ENCODE peak calls at places on chromosomes 3 and 15, in nine cellular contexts. T is foreskin fibroblast, B is ovary, U is astrocyte of the spinal cord, K is colonic mucosa, V is neural progenitor cell, F is fibroblast of lung, R is H7, O is ascending aorta. Z is an unnamed sample.
A peak's percentile ranks its signal among the peaks of the same experiment; 100 is the strongest.

GRCh38 chr15:78263907-78264303 is 457 bp upstream of the DNAJA4 start:
- DNase-seq in T (no peak), B (no peak), U (no peak), K (peak; percentile 82), V (no peak), F (no peak), R (no peak), O (no peak), Z (no peak)

GRCh38 chr15:95604634-95605036 is 725.9 kb upstream of the NR2F2 start:
- DNase-seq in T (peak; percentile 78), B (peak; percentile 31), U (peak; percentile 85), K (peak; percentile 19), V (no peak), F (peak; percentile 92), R (no peak), O (peak; percentile 64), Z (no peak)

GRCh38 chr3:37030573-37030972 is 37.3 kb downstream of the MLH1 start:
- DNase-seq in T (no peak), B (no peak), U (no peak), K (no peak), V (no peak), F (no peak), R (no peak), O (no peak), Z (no peak)

GRCh38 chr3:162111861-162112260 is 615.3 kb downstream of the OTOL1 start:
- DNase-seq in T (no peak), B (no peak), U (no peak), K (no peak), V (no peak), F (no peak), R (no peak), O (no peak), Z (no peak)

GRCh38 chr15:91950631-91951384 is 97.3 kb downstream of the SLCO3A1 start:
- DNase-seq in T (no peak), B (no peak), U (no peak), K (no peak), V (no peak), F (peak; percentile 38), R (no peak), O (no peak), Z (no peak)

GRCh38 chr3:15973930-15974329 is 176.2 kb upstream of the ANKRD28 start:
- DNase-seq in T (no peak), B (no peak), U (no peak), K (no peak), V (no peak), F (no peak), R (no peak), O (no peak), Z (no peak)

GRCh38 chr3:196902296-196902695 is 34.6 kb downstream of the SENP5 start:
- DNase-seq in T (no peak), B (no peak), U (no peak), K (no peak), V (no peak), F (no peak), R (no peak), O (no peak), Z (peak; percentile 11)

GRCh38 chr3:45397754-45398153 is 9.4 kb downstream of the LARS2 start:
- DNase-seq in T (no peak), B (no peak), U (no peak), K (no peak), V (no peak), F (no peak), R (no peak), O (no peak), Z (no peak)

GRCh38 chr3:178480795-178481194 is 55.4 kb upstream of the KCNMB2 start:
- DNase-seq in T (no peak), B (no peak), U (no peak), K (no peak), V (no peak), F (no peak), R (no peak), O (no peak), Z (no peak)

GRCh38 chr3:57206423-57206822 is 6.6 kb upstream of the HESX1 start:
- DNase-seq in T (no peak), B (no peak), U (no peak), K (no peak), V (no peak), F (no peak), R (no peak), O (no peak), Z (no peak)

GRCh38 chr3:46236294-46237054 is 5.8 kb upstream of the CCR3 start:
- DNase-seq in T (no peak), B (no peak), U (no peak), K (no peak), V (no peak), F (no peak), R (no peak), O (no peak), Z (no peak)

GRCh38 chr15:60751985-60752952 is 273.3 kb upstream of the ICE2 start:
- DNase-seq in T (peak; percentile 75), B (peak; percentile 52), U (peak; percentile 93), K (peak; percentile 27), V (no peak), F (peak; percentile 62), R (no peak), O (peak; percentile 74), Z (peak; percentile 46)

GRCh38 chr3:87247086-87247781 is 20.1 kb downstream of the CHMP2B start:
- DNase-seq in T (peak; percentile 15), B (no peak), U (no peak), K (no peak), V (no peak), F (no peak), R (no peak), O (no peak), Z (no peak)

GRCh38 chr3:28134198-28134597 is 107.2 kb upstream of the CMC1 start:
- DNase-seq in T (peak; percentile 1), B (no peak), U (no peak), K (no peak), V (no peak), F (no peak), R (no peak), O (no peak), Z (no peak)

GRCh38 chr15:88375234-88375926 is 91.8 kb downstream of the MRPL46 start:
- DNase-seq in T (peak; percentile 71), B (no peak), U (peak; percentile 53), K (no peak), V (peak; percentile 8), F (peak; percentile 93), R (peak; percentile 33), O (no peak), Z (peak; percentile 13)

GRCh38 chr3:180871901-180872300 is 40.6 kb upstream of the FXR1 start:
- DNase-seq in T (peak; percentile 2), B (no peak), U (peak; percentile 69), K (no peak), V (no peak), F (peak; percentile 74), R (no peak), O (no peak), Z (no peak)

GRCh38 chr15:70100495-70101331 is 3.0 kb upstream of the TLE3 start:
- DNase-seq in T (peak; percentile 60), B (peak; percentile 80), U (peak; percentile 39), K (peak; percentile 66), V (peak; percentile 80), F (peak; percentile 78), R (peak; percentile 72), O (peak; percentile 79), Z (peak; percentile 70)
- H3K4me3 ChIP-seq in T (peak overlapping the region; percentile 12), B (peak overlapping the region; percentile 12), U (peak overlapping the region; percentile 18), K (peak overlapping the region; percentile 16), V (peak overlapping the region; percentile 37), F (peak overlapping the region; percentile 19), R (peak overlapping the region; percentile 55), O (peak overlapping the region; percentile 46), Z (peak overlapping the region; percentile 31)

DNA sequence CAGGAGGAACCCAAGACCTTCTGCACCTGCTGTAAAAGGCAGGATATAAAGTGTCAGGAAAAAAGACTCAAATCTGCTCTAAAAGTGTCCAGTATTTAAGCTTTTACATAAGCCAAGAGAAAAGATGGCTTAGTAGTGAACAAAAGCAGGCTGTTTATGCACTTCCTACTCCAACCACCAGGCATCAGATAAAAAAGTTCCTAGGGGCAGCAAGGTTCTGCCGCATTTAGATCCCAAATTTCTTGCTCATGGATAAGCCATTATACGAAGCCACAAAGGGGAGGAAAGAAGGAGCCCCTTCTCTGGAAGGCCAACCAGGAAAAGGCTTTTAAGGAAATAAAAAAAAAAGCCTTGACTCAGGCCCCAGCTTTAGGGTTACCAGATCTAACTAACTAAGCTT is 10.6 kb upstream of the SLC9C1 start:
- DNase-seq in T (peak; percentile 40), B (no peak), U (peak; percentile 15), K (no peak), V (peak; percentile 37), F (peak; percentile 16), R (no peak), O (no peak), Z (no peak)
- H3K4me3 ChIP-seq in T (no peak overlapping the region), B (no peak overlapping the region), U (no peak overlapping the region), K (no peak overlapping the region), V (no peak overlapping the region), F (no peak overlapping the region), R (no peak overlapping the region), O (peak overlapping the region; percentile 63), Z (peak overlapping the region; percentile 69)

DNA sequence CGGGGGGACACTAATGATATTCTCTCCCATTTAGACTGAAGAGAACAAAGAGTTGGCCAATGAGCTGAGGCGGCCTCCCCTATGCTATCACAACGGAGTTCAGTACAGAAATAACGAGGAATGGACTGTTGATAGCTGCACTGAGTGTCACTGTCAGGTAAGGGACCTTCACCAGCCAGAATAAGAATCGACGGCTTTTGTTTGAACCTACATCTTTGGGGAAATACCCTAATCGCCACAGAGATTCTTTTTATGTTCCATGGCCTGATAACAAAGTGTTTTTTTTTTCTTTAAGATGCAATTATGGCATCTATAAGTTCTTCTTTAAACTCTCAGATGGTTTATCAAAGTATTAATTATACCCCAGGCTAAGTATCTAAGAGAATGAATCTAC is 3.4 kb downstream of the THBS1 start:
- DNase-seq in T (no peak), B (no peak), U (no peak), K (no peak), V (no peak), F (no peak), R (no peak), O (no peak), Z (no peak)
- H3K4me3 ChIP-seq in T (peak overlapping the region; percentile 83), B (peak overlapping the region; percentile 92), U (peak overlapping the region; percentile 68), K (peak overlapping the region; percentile 62), V (no peak overlapping the region), F (peak overlapping the region; percentile 73), R (no peak overlapping the region), O (peak overlapping the region; percentile 52), Z (peak overlapping the region; percentile 92)

DNA sequence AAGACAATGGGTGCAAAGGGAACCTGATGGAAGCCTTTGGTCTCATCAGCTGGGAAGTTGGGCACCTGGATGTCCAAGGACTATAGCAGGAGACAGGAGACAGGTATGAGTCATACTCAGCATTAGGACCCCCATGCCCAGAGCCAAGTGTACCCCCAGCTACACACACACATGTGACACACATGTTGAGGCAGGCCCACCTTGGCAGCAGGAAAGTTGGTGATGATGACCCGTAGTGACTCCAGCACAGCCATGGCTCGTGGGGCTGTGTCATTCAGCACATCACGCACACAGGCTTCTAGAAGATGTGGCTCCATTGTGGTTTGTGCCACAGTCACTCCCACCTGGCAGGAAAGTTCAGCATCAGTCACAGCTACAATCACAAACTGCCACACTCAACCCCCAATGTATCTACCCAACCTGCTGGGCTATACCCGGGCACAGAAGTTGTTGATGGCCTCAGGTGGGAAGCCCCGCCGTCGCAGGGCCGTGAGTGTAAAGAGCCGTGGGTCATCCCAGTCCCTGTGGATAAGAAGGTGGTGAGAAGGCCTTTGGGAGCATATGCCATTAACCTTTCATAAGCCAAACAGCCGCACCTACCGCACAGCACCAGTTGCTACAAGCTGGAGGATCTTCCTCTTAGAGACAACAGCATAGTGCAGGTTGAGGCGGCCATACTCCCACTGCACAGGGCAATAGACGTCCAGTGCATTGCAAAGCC is 5.2 kb upstream of the QRICH1 start:
- DNase-seq in T (no peak), B (no peak), U (no peak), K (no peak), V (no peak), F (no peak), R (no peak), O (no peak), Z (no peak)
- H3K4me3 ChIP-seq in T (no peak overlapping the region), B (no peak overlapping the region), U (no peak overlapping the region), K (no peak overlapping the region), V (no peak overlapping the region), F (no peak overlapping the region), R (no peak overlapping the region), O (no peak overlapping the region), Z (no peak overlapping the region)

Z was measured in retinal pigment epithelial cell.